ENCODE peak calls at places on chromosomes 1 and 21, in ten cellular contexts. One of them, this sample, is unnamed.

GRCh38 chr1:210223174-210223904 is 9.3 kb upstream of the SERTAD4 start:
- ATAC-seq in naive thymus-derived CD4-positive, alpha-beta T cell: no peak
- ATAC-seq in heart right ventricle: no peak
- ATAC-seq in K562: no peak
- ATAC-seq in psoas muscle: no peak
- ATAC-seq in foreskin keratinocyte: no peak
- ATAC-seq in lower lobe of right lung: no peak
- ATAC-seq in body of pancreas: no peak
- ATAC-seq in aorta: no peak
- ATAC-seq in right cardiac atrium: peak; percentile 64
- ATAC-seq in this sample: no peak

GRCh38 chr1:89705901-89706699 is 73.2 kb downstream of the LRRC8C start:
- ATAC-seq in aorta: no peak
- ATAC-seq in psoas muscle: no peak
- ATAC-seq in naive thymus-derived CD4-positive, alpha-beta T cell: no peak
- ATAC-seq in foreskin keratinocyte: no peak
- ATAC-seq in lower lobe of right lung: no peak
- ATAC-seq in heart right ventricle: no peak
- ATAC-seq in right cardiac atrium: no peak
- ATAC-seq in body of pancreas: no peak
- ATAC-seq in K562: no peak
- ATAC-seq in this sample: no peak

GRCh38 chr1:92822907-92823306 is 8.9 kb upstream of the RPL5 start:
- ATAC-seq in naive thymus-derived CD4-positive, alpha-beta T cell: no peak
- ATAC-seq in foreskin keratinocyte: no peak
- ATAC-seq in K562: peak; percentile 68
- ATAC-seq in psoas muscle: no peak
- ATAC-seq in heart right ventricle: no peak
- ATAC-seq in body of pancreas: no peak
- ATAC-seq in right cardiac atrium: peak; percentile 93
- ATAC-seq in lower lobe of right lung: no peak
- ATAC-seq in aorta: no peak
- ATAC-seq in this sample: no peak

GRCh38 chr1:63713627-63714481 is 60.0 kb upstream of the ROR1 start:
- ATAC-seq in heart right ventricle: no peak
- ATAC-seq in psoas muscle: no peak
- ATAC-seq in body of pancreas: no peak
- ATAC-seq in foreskin keratinocyte: peak; percentile 75
- ATAC-seq in lower lobe of right lung: no peak
- ATAC-seq in naive thymus-derived CD4-positive, alpha-beta T cell: no peak
- ATAC-seq in right cardiac atrium: peak; percentile 43
- ATAC-seq in K562: no peak
- ATAC-seq in aorta: no peak
- ATAC-seq in this sample: no peak

GRCh38 chr1:86933562-86934377 is 19.3 kb downstream of the HS2ST1 start:
- ATAC-seq in psoas muscle: no peak
- ATAC-seq in naive thymus-derived CD4-positive, alpha-beta T cell: peak; percentile 59
- ATAC-seq in K562: peak; percentile 79
- ATAC-seq in heart right ventricle: no peak
- ATAC-seq in right cardiac atrium: no peak
- ATAC-seq in body of pancreas: no peak
- ATAC-seq in aorta: no peak
- ATAC-seq in lower lobe of right lung: no peak
- ATAC-seq in foreskin keratinocyte: no peak
- ATAC-seq in this sample: no peak

GRCh38 chr1:228944241-228944741 is 209.0 kb downstream of the RHOU start:
- ATAC-seq in naive thymus-derived CD4-positive, alpha-beta T cell: no peak
- ATAC-seq in heart right ventricle: no peak
- ATAC-seq in aorta: no peak
- ATAC-seq in body of pancreas: no peak
- ATAC-seq in K562: no peak
- ATAC-seq in foreskin keratinocyte: no peak
- ATAC-seq in psoas muscle: no peak
- ATAC-seq in right cardiac atrium: no peak
- ATAC-seq in lower lobe of right lung: no peak
- ATAC-seq in this sample: no peak

GRCh38 chr1:198780376-198780775 is 141.5 kb downstream of the PTPRC start:
- ATAC-seq in heart right ventricle: no peak
- ATAC-seq in lower lobe of right lung: no peak
- ATAC-seq in body of pancreas: no peak
- ATAC-seq in K562: no peak
- ATAC-seq in naive thymus-derived CD4-positive, alpha-beta T cell: no peak
- ATAC-seq in psoas muscle: no peak
- ATAC-seq in foreskin keratinocyte: no peak
- ATAC-seq in right cardiac atrium: no peak
- ATAC-seq in aorta: no peak
- ATAC-seq in this sample: no peak

GRCh38 chr1:177368255-177368654 is 197.5 kb downstream of the BRINP2 start:
- ATAC-seq in foreskin keratinocyte: peak; percentile 73
- ATAC-seq in naive thymus-derived CD4-positive, alpha-beta T cell: no peak
- ATAC-seq in heart right ventricle: no peak
- ATAC-seq in body of pancreas: no peak
- ATAC-seq in psoas muscle: no peak
- ATAC-seq in aorta: no peak
- ATAC-seq in K562: no peak
- ATAC-seq in right cardiac atrium: no peak
- ATAC-seq in lower lobe of right lung: no peak
- ATAC-seq in this sample: no peak

GRCh38 chr1:58812468-58812867 is 28.6 kb upstream of the JUN start:
- ATAC-seq in psoas muscle: no peak
- ATAC-seq in aorta: no peak
- ATAC-seq in foreskin keratinocyte: no peak
- ATAC-seq in lower lobe of right lung: no peak
- ATAC-seq in heart right ventricle: no peak
- ATAC-seq in naive thymus-derived CD4-positive, alpha-beta T cell: no peak
- ATAC-seq in body of pancreas: no peak
- ATAC-seq in K562: no peak
- ATAC-seq in right cardiac atrium: no peak
- ATAC-seq in this sample: no peak

GRCh38 chr1:28392027-28392652 is 22.6 kb downstream of the PHACTR4 start:
- ATAC-seq in foreskin keratinocyte: peak; percentile 64
- ATAC-seq in right cardiac atrium: no peak
- ATAC-seq in naive thymus-derived CD4-positive, alpha-beta T cell: no peak
- ATAC-seq in psoas muscle: peak; percentile 66
- ATAC-seq in aorta: no peak
- ATAC-seq in K562: peak; percentile 82
- ATAC-seq in heart right ventricle: no peak
- ATAC-seq in lower lobe of right lung: peak; percentile 30
- ATAC-seq in body of pancreas: no peak
- ATAC-seq in this sample: no peak

GRCh38 chr1:200880212-200880611 is 7.4 kb downstream of the GPR25 start:
- ATAC-seq in foreskin keratinocyte: peak; percentile 56
- ATAC-seq in body of pancreas: no peak
- ATAC-seq in K562: no peak
- ATAC-seq in psoas muscle: no peak
- ATAC-seq in right cardiac atrium: no peak
- ATAC-seq in aorta: no peak
- ATAC-seq in lower lobe of right lung: no peak
- ATAC-seq in naive thymus-derived CD4-positive, alpha-beta T cell: peak; percentile 32
- ATAC-seq in heart right ventricle: no peak
- ATAC-seq in this sample: no peak

GRCh38 chr1:182441719-182442118 is 8.2 kb upstream of the RGSL1 start:
- ATAC-seq in naive thymus-derived CD4-positive, alpha-beta T cell: no peak
- ATAC-seq in K562: no peak
- ATAC-seq in aorta: no peak
- ATAC-seq in body of pancreas: no peak
- ATAC-seq in psoas muscle: no peak
- ATAC-seq in lower lobe of right lung: no peak
- ATAC-seq in heart right ventricle: no peak
- ATAC-seq in right cardiac atrium: no peak
- ATAC-seq in foreskin keratinocyte: no peak
- ATAC-seq in this sample: no peak

GRCh38 chr1:227925582-227926198 is 22.0 kb downstream of the WNT9A start:
- ATAC-seq in body of pancreas: no peak
- ATAC-seq in heart right ventricle: no peak
- ATAC-seq in naive thymus-derived CD4-positive, alpha-beta T cell: no peak
- ATAC-seq in K562: no peak
- ATAC-seq in right cardiac atrium: no peak
- ATAC-seq in psoas muscle: no peak
- ATAC-seq in lower lobe of right lung: no peak
- ATAC-seq in aorta: no peak
- ATAC-seq in foreskin keratinocyte: no peak
- ATAC-seq in this sample: no peak

GRCh38 chr1:112328600-112328999 is 67.4 kb upstream of the CTTNBP2NL start:
- ATAC-seq in K562: peak; percentile 61
- ATAC-seq in psoas muscle: no peak
- ATAC-seq in body of pancreas: no peak
- ATAC-seq in aorta: no peak
- ATAC-seq in lower lobe of right lung: no peak
- ATAC-seq in foreskin keratinocyte: no peak
- ATAC-seq in heart right ventricle: no peak
- ATAC-seq in right cardiac atrium: no peak
- ATAC-seq in naive thymus-derived CD4-positive, alpha-beta T cell: no peak
- ATAC-seq in this sample: no peak

GRCh38 chr1:41811978-41812852 is 106.5 kb downstream of the HIVEP3 start:
- ATAC-seq in body of pancreas: peak; percentile 61
- ATAC-seq in K562: peak; percentile 93
- ATAC-seq in psoas muscle: peak; percentile 60
- ATAC-seq in foreskin keratinocyte: peak; percentile 72
- ATAC-seq in aorta: no peak
- ATAC-seq in right cardiac atrium: peak; percentile 73
- ATAC-seq in heart right ventricle: no peak
- ATAC-seq in naive thymus-derived CD4-positive, alpha-beta T cell: peak; percentile 77
- ATAC-seq in lower lobe of right lung: peak; percentile 77
- ATAC-seq in this sample: peak; percentile 56

DNA sequence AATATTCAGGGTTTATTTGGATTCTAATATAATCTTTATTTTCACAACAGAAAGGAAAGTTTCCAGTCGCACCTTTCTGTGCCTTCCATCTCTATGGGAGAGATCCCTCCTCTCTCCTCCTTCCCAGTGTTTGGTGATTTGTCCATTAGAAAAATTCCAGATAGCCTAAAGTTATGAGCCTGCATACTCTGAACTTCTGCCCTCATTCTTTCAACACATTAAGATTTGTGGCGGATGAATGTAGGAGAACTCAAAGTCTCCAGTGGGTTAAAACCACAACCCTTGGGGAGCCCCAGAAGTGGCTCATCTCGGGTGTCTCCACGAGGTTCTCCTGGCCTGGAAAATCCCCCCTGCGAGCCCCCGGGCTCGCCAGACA is 3.6 kb downstream of the NHLH2 start:
- ATAC-seq in K562: no peak
- ATAC-seq in right cardiac atrium: no peak
- ATAC-seq in body of pancreas: no peak
- ATAC-seq in lower lobe of right lung: no peak
- ATAC-seq in foreskin keratinocyte: no peak
- ATAC-seq in heart right ventricle: no peak
- ATAC-seq in naive thymus-derived CD4-positive, alpha-beta T cell: no peak
- ATAC-seq in psoas muscle: no peak
- ATAC-seq in aorta: no peak
- ATAC-seq in this sample: no peak
- H3K27ac ChIP-seq in K562: no peak overlapping the region
- H3K27ac ChIP-seq in right cardiac atrium: no peak overlapping the region
- H3K27ac ChIP-seq in body of pancreas: no peak overlapping the region
- H3K27ac ChIP-seq in lower lobe of right lung: no peak overlapping the region
- H3K27ac ChIP-seq in foreskin keratinocyte: no peak overlapping the region
- H3K27ac ChIP-seq in heart right ventricle: no peak overlapping the region
- H3K27ac ChIP-seq in naive thymus-derived CD4-positive, alpha-beta T cell: no peak overlapping the region
- H3K27ac ChIP-seq in psoas muscle: no peak overlapping the region
- H3K27ac ChIP-seq in aorta: no peak overlapping the region
- H3K27ac ChIP-seq in this sample: no peak overlapping the region

DNA sequence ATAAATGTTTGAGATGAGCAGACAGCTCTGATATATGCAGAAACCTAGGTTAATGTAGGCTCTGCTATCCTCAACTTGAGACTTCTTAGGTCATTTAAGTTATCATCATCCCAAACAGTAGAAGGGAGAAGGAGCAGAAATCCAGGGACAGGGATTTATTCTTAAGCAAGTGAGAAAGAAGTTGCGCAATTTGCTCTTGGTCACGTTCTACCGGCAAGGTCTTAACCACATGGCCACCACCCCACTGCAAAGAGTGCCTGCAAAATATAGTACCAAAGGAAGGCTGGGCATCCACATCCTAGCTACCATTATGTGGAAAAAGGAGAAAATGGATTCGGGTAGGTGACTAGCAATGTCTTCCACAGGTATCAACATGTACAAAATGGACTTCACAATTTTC is 25.2 kb downstream of the CRNN start:
- ATAC-seq in naive thymus-derived CD4-positive, alpha-beta T cell: no peak
- ATAC-seq in psoas muscle: no peak
- ATAC-seq in lower lobe of right lung: no peak
- ATAC-seq in right cardiac atrium: no peak
- ATAC-seq in K562: no peak
- ATAC-seq in heart right ventricle: no peak
- ATAC-seq in foreskin keratinocyte: no peak
- ATAC-seq in body of pancreas: no peak
- ATAC-seq in aorta: no peak
- ATAC-seq in this sample: no peak
- H3K27me3 ChIP-seq in naive thymus-derived CD4-positive, alpha-beta T cell: no peaks in the 10 kb centered on the region
- H3K27me3 ChIP-seq in psoas muscle: no peaks in the 10 kb centered on the region
- H3K27me3 ChIP-seq in lower lobe of right lung: no peaks in the 10 kb centered on the region
- H3K27me3 ChIP-seq in right cardiac atrium: no peaks in the 10 kb centered on the region
- H3K27me3 ChIP-seq in K562: no peaks in the 10 kb centered on the region
- H3K27me3 ChIP-seq in heart right ventricle: peaks cover 6% of the 10 kb centered on the region
- H3K27me3 ChIP-seq in foreskin keratinocyte: peaks cover 57% of the 10 kb centered on the region
- H3K27me3 ChIP-seq in body of pancreas: no peaks in the 10 kb centered on the region
- H3K27me3 ChIP-seq in aorta: no peaks in the 10 kb centered on the region
- H3K27me3 ChIP-seq in this sample: no peaks in the 10 kb centered on the region

GRCh38 chr21:39388811-39389155 is 39.9 kb upstream of the HMGN1 start:
- ATAC-seq in right cardiac atrium: no peak
- ATAC-seq in heart right ventricle: no peak
- ATAC-seq in K562: no peak
- ATAC-seq in psoas muscle: no peak
- ATAC-seq in lower lobe of right lung: no peak
- ATAC-seq in foreskin keratinocyte: no peak
- ATAC-seq in body of pancreas: no peak
- ATAC-seq in naive thymus-derived CD4-positive, alpha-beta T cell: no peak
- ATAC-seq in aorta: no peak
- ATAC-seq in this sample: no peak
- H3K27ac ChIP-seq in right cardiac atrium: no peak overlapping the region
- H3K27ac ChIP-seq in heart right ventricle: peak overlapping the region; percentile 52
- H3K27ac ChIP-seq in K562: peak overlapping the region; percentile 72
- H3K27ac ChIP-seq in psoas muscle: no peak overlapping the region
- H3K27ac ChIP-seq in lower lobe of right lung: no peak overlapping the region
- H3K27ac ChIP-seq in foreskin keratinocyte: no peak overlapping the region
- H3K27ac ChIP-seq in body of pancreas: no peak overlapping the region
- H3K27ac ChIP-seq in naive thymus-derived CD4-positive, alpha-beta T cell: peak overlapping the region; percentile 67
- H3K27ac ChIP-seq in aorta: no peak overlapping the region
- H3K27ac ChIP-seq in this sample: peak overlapping the region; percentile 82

DNA sequence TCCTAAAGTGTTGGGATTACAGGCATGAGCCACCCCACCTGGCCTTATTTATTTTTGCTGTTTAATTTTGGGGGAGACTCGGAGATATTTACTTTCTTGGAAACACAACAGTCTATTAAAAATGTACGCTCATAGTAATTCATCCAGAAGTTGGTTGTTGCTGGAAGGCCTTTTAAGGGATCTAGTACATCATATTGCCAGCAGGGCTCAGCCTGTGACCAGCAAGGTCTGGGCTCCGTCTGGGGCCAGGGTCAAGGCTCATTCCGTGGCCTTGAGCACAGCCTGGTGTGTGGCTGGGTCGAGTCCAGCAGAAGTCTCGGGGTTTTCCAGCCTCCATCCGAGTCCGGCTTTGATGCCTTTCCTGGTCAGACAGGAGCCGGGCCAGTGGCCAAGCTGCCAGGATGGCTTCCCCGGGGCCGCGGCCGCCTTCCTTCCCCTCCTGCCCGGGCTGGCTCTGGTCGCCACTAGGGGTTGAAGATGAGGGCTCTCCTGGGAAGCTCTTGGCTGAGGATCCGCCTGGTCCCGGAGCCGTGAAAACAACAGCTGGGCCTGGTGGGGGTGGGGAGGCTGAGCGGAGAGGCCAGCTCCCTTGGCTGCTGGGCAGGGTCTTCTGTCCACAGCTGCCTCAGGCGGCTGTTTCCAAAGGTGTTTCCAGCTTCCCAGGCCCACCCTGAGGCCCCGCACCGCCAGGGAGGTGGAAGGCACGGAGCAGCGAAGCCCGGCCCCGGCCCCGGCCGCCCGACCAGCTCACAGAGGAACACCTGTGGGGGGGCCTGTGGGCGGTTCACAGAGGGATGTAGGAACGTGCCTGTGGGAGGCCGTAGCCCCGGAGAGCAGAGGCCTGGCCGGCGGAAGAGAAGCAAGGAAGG is 5.1 kb upstream of the VWA1 start:
- ATAC-seq in foreskin keratinocyte: no peak
- ATAC-seq in aorta: peak; percentile 63
- ATAC-seq in psoas muscle: peak; percentile 52
- ATAC-seq in lower lobe of right lung: peak; percentile 34
- ATAC-seq in body of pancreas: peak; percentile 50
- ATAC-seq in right cardiac atrium: peak; percentile 30
- ATAC-seq in naive thymus-derived CD4-positive, alpha-beta T cell: no peak
- ATAC-seq in heart right ventricle: peak; percentile 52
- ATAC-seq in K562: no peak
- ATAC-seq in this sample: peak; percentile 62
- H3K27me3 ChIP-seq in foreskin keratinocyte: no peaks in the 10 kb centered on the region
- H3K27me3 ChIP-seq in aorta: no peaks in the 10 kb centered on the region
- H3K27me3 ChIP-seq in psoas muscle: no peaks in the 10 kb centered on the region
- H3K27me3 ChIP-seq in lower lobe of right lung: peaks cover 9% of the 10 kb centered on the region
- H3K27me3 ChIP-seq in body of pancreas: no peaks in the 10 kb centered on the region
- H3K27me3 ChIP-seq in right cardiac atrium: no peaks in the 10 kb centered on the region
- H3K27me3 ChIP-seq in naive thymus-derived CD4-positive, alpha-beta T cell: peaks cover 9% of the 10 kb centered on the region
- H3K27me3 ChIP-seq in heart right ventricle: peaks cover 16% of the 10 kb centered on the region
- H3K27me3 ChIP-seq in K562: no peaks in the 10 kb centered on the region
- H3K27me3 ChIP-seq in this sample: no peaks in the 10 kb centered on the region